ENCODE peak calls at places on chromosome 6, in six cellular contexts. Y is WTC11, M is A673, J is kidney epithelial cell, R is pancreas, Z is RWPE1. E is an unnamed sample.

GRCh38 chr6:52664991-52665686 is 5.8 kb upstream of the TMEM14A start:
- DNase-seq in Z (no peak), J (no peak), M (no peak), Y (no peak), R (no peak), E (no peak)

GRCh38 chr6:105669232-105669631 is 266.4 kb upstream of the PREP start:
- DNase-seq in Y (peak), R (no peak), Z (no peak), M (no peak), J (no peak), E (no peak)

GRCh38 chr6:111485316-111485715 is 2.3 kb upstream of the REV3L start:
- DNase-seq in Z (no peak), J (no peak), M (no peak), R (no peak), Y (no peak), E (no peak)

GRCh38 chr6:158496700-158497099 is 63.2 kb upstream of the TMEM181 start:
- DNase-seq in Z (no peak), J (no peak), R (no peak), M (no peak), Y (no peak), E (no peak)

GRCh38 chr6:13273931-13274706 is 54.2 kb downstream of the TBC1D7 start:
- DNase-seq in Z (no peak), R (peak), J (no peak), Y (no peak), M (no peak), E (no peak)

GRCh38 chr6:165231581-165232276 is 77.7 kb downstream of the C6orf118 start:
- DNase-seq in M (peak), Y (peak), Z (peak), J (peak), R (no peak), E (peak)

GRCh38 chr6:126721581-126722145 is 381.7 kb downstream of the CENPW start:
- DNase-seq in Z (peak), M (no peak), J (peak), Y (no peak), R (no peak), E (peak)

GRCh38 chr6:16684896-16685554 is 76.2 kb downstream of the ATXN1 start:
- DNase-seq in M (no peak), J (peak), Z (peak), R (no peak), Y (no peak), E (peak)

GRCh38 chr6:64084201-64084663 is 448.6 kb downstream of the PHF3 start:
- DNase-seq in Z (no peak), R (no peak), M (no peak), J (no peak), Y (no peak), E (no peak)

GRCh38 chr6:139519571-139520031 is 145.2 kb upstream of the CITED2 start:
- DNase-seq in R (no peak), Z (no peak), J (no peak), M (no peak), Y (no peak), E (no peak)

GRCh38 chr6:39731565-39731964 is 6.4 kb upstream of the KIF6 start:
- DNase-seq in Y (peak), M (peak), J (no peak), Z (no peak), R (no peak), E (no peak)

GRCh38 chr6:157281570-157281969 is 41.7 kb downstream of the TMEM242 start:
- DNase-seq in Z (no peak), J (no peak), M (peak), R (no peak), Y (peak), E (peak)

GRCh38 chr6:3282461-3283236 is 23.9 kb downstream of the PSMG4 start:
- DNase-seq in Y (peak), R (no peak), Z (no peak), J (no peak), M (no peak), E (no peak)

GRCh38 chr6:159062564-159062945 is 17.8 kb upstream of the TAGAP start:
- DNase-seq in M (no peak), Z (no peak), R (no peak), Y (no peak), J (no peak), E (no peak)

GRCh38 chr6:119310486-119311036 is 39.0 kb downstream of the MAN1A1 start:
- DNase-seq in Y (no peak), Z (no peak), M (no peak), J (no peak), R (no peak), E (no peak)

GRCh38 chr6:105499928-105500327 is 97.0 kb upstream of the PREP start:
- DNase-seq in M (no peak), Y (no peak), Z (no peak), R (no peak), J (no peak), E (no peak)

GRCh38 chr6:107970255-107970654 is 12.2 kb upstream of the SEC63 start:
- DNase-seq in Z (no peak), R (no peak), M (no peak), J (no peak), Y (no peak), E (no peak)

GRCh38 chr6:73079978-73080377 is 145.3 kb downstream of the KHDC1L start:
- DNase-seq in J (no peak), R (no peak), Y (no peak), M (no peak), Z (no peak), E (no peak)

GRCh38 chr6:27250955-27251671 is 3.6 kb downstream of the PRSS16 start:
- DNase-seq in J (peak), M (peak), R (peak), Y (peak), Z (peak), E (peak)

GRCh38 chr6:47646689-47647088 is 51.7 kb upstream of the ADGRF4 start:
- DNase-seq in J (no peak), Y (no peak), R (no peak), Z (no peak), M (no peak), E (no peak)

GRCh38 chr6:151317206-151317994 is 74.0 kb downstream of the ZBTB2 start:
- DNase-seq in J (peak), Z (peak), R (no peak), M (no peak), Y (no peak), E (no peak)

GRCh38 chr6:1801401-1801800 is 191.7 kb downstream of the FOXC1 start:
- DNase-seq in R (peak), M (no peak), Y (no peak), J (no peak), Z (no peak), E (no peak)

GRCh38 chr6:72418495-72418894 is 203.4 kb upstream of the KCNQ5 start:
- DNase-seq in Z (no peak), R (no peak), J (no peak), Y (no peak), M (peak), E (no peak)

GRCh38 chr6:165562421-165563090 is 100.5 kb downstream of the PDE10A start:
- DNase-seq in R (no peak), Z (no peak), J (no peak), M (peak), Y (no peak), E (no peak)

GRCh38 chr6:33828764-33829731 is 25.2 kb upstream of the MLN start:
- DNase-seq in M (peak), J (no peak), Y (no peak), R (no peak), Z (no peak), E (no peak)
- TF ChIP-seq CTCF in M (no peak), J (no peak), Y (no peak), R (no peak), Z (no peak), E (no peak)

GRCh38 chr6:190596-191395 is 101.5 kb upstream of the DUSP22 start:
- DNase-seq in J (no peak), R (no peak), Y (no peak), M (no peak), Z (no peak), E (no peak)
- TF ChIP-seq CTCF in J (no peak), R (no peak), Y (no peak), M (no peak), Z (no peak), E (no peak)

GRCh38 chr6:28380381-28380780 is 19.2 kb downstream of the ZSCAN12 start:
- DNase-seq in Y (no peak), Z (no peak), R (no peak), J (no peak), M (no peak), E (no peak)

GRCh38 chr6:28384143-28384533 is 15.4 kb downstream of the ZSCAN12 start:
- DNase-seq in Z (no peak), Y (no peak), J (no peak), M (no peak), R (no peak), E (no peak)

GRCh38 chr6:28378644-28379043 is 20.9 kb downstream of the ZSCAN12 start:
- DNase-seq in M (no peak), R (no peak), J (no peak), Z (no peak), Y (no peak), E (no peak)

GRCh38 chr6:28377879-28378278 is 21.7 kb downstream of the ZSCAN12 start:
- DNase-seq in R (no peak), M (no peak), Z (no peak), Y (no peak), J (no peak), E (no peak)

DNA sequence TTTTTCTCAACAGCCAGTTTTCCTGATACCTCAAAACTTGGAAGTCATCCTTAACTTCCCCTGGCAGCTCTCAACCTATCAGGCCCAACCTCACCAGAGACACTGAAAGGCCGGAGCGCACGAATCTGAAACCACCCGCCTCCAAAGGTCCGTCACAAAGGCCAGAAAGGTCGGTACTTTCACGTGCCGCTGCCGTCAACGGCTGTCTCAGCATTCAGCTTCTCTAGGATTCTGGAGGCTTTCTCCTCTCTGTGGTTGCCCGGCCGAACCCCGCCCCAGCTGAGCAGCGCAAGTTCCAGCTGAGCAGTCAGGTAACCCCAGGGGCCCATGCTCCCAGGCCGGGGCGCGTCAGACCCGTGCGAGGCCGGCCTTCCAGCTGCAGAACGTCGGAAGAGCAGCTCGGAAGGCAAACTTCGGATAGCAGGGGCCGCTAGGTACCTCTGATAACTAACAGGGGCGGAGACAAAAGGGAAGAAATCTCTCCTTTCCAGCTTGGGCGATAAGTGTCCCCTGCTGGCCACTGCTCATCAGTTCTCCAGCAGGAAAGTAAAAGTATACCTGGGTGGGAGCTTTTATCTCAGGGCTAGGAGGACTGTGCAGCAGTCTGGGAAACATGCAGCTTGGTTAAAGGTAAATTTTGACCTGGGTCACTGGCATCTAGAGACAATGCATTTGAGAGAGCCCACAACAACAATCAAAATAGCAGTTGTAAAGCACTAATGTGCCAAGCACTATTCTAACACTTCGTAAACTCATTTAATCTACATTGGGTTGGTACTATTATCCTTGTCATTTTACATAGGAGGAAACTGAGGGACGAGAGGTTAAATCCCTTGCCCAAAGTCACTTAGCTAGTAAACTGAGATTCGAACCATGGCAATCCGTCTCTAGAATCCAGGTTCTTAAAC is 16.1 kb downstream of the ZSCAN12 start:
- DNase-seq in R (peak), Z (peak), M (peak), Y (peak), J (peak), E (peak)
- TF ChIP-seq CTCF in R (peak), Z (peak), M (peak), Y (peak), J (peak), E (peak)

DNA sequence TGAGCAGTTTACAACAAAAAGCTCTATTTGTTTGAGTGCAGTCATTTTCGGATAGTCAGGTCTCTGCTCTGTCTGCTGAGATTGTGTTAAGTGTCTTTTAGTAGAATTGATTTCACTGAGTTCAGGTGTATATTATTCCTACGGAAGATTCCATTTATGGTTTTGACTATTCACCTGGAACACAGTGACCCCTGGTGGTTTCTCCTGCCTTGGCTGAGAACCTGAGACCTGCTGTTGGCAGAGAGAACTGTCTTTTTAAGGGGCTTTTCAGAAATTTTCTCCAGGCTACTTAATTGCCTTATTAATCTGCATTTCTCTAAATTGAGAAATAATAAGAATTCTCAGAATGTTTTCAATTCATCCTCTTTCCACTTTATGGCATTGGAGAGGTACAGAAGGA is 508.0 kb downstream of the TBC1D32 start:
- DNase-seq in R (peak), Y (peak), J (no peak), M (peak), Z (peak), E (peak)
- TF ChIP-seq CTCF in R (peak), Y (peak), J (peak), M (peak), Z (peak), E (peak)

GRCh38 chr6:43769526-43770416 is at the start of gene VEGFA:
- DNase-seq in M (peak), Y (peak), J (peak), R (peak), Z (peak), E (peak)

GRCh38 chr6:43771858-43772570 is 2.0 kb downstream of the VEGFA start:
- DNase-seq in J (no peak), Y (peak), Z (peak), R (peak), M (peak), E (peak)

GRCh38 chr6:43768983-43769525 is 957 bp upstream of the VEGFA start:
- DNase-seq in Z (no peak), R (peak), M (no peak), Y (peak), J (no peak), E (no peak)

GRCh38 chr6:43771210-43771857 is 1.3 kb downstream of the VEGFA start:
- DNase-seq in R (peak), M (peak), Y (peak), Z (peak), J (no peak), E (peak)

DNA sequence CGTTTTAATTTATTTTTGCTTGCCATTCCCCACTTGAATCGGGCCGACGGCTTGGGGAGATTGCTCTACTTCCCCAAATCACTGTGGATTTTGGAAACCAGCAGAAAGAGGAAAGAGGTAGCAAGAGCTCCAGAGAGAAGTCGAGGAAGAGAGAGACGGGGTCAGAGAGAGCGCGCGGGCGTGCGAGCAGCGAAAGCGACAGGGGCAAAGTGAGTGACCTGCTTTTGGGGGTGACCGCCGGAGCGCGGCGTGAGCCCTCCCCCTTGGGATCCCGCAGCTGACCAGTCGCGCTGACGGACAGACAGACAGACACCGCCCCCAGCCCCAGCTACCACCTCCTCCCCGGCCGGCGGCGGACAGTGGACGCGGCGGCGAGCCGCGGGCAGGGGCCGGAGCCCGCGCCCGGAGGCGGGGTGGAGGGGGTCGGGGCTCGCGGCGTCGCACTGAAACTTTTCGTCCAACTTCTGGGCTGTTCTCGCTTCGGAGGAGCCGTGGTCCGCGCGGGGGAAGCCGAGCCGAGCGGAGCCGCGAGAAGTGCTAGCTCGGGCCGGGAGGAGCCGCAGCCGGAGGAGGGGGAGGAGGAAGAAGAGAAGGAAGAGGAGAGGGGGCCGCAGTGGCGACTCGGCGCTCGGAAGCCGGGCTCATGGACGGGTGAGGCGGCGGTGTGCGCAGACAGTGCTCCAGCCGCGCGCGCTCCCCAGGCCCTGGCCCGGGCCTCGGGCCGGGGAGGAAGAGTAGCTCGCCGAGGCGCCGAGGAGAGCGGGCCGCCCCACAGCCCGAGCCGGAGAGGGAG is 602 bp downstream of the VEGFA start:
- DNase-seq in R (peak), Z (peak), Y (peak), M (peak), J (no peak), E (peak)
- TF ChIP-seq CTCF in R (no peak), Z (no peak), Y (no peak), M (no peak), J (no peak), E (no peak)

GRCh38 chr6:89966913-89967312 is 72.6 kb downstream of the GJA10 start:
- DNase-seq in R (no peak), M (no peak), Y (no peak), Z (no peak), J (no peak), E (no peak)

GRCh38 chr6:89972024-89972381 is 77.7 kb downstream of the GJA10 start:
- DNase-seq in Z (no peak), Y (no peak), M (no peak), R (no peak), J (no peak), E (no peak)

GRCh38 chr6:89966250-89966588 is 72.0 kb downstream of the GJA10 start:
- DNase-seq in R (no peak), M (no peak), Z (no peak), Y (no peak), J (no peak), E (no peak)

GRCh38 chr6:89970609-89971337 is 76.5 kb downstream of the GJA10 start:
- DNase-seq in M (peak), R (peak), J (no peak), Y (peak), Z (peak), E (peak)

DNA sequence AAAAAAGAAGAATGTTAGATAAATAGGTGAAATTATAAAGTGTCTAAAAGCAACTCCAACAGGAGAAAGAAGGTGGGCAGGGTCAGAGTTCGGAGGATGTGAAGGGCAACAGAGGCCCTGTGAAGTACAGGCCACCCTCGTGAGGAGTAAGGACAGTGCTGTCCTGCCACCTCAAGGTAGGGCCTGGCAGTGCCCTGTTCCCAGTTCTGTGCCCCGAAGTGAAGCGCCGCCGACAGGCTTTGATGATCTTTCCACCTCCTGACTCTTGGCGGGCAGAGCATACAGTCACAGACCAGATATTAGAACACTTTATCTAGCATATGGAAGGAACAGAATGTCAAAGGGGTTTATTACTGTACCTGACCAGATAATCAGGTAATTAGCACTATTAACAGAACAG is 75.8 kb downstream of the GJA10 start:
- DNase-seq in Z (no peak), J (no peak), M (no peak), Y (no peak), R (no peak), E (no peak)
- TF ChIP-seq CTCF in Z (no peak), J (peak), M (no peak), Y (no peak), R (no peak), E (no peak)